ENCODE peak calls at places on chromosomes 6 and 20, in five cellular contexts. B is H1, X is neuronal stem cell, S is H9, J is mesenchymal stem cell. T is an unnamed sample.
A peak's percentile ranks its signal among the peaks of the same experiment; 100 is the strongest.

GRCh38 chr20:2709205-2709981 is 16.8 kb downstream of the EBF4 start:
- DNase-seq in J (no peak), X (no peak), S (peak; percentile 30), B (no peak), T (no peak)

GRCh38 chr20:42740191-42740870 is 449.4 kb downstream of the PTPRT start:
- DNase-seq in B (no peak), S (no peak), X (no peak), J (no peak), T (no peak)

GRCh38 chr6:105601541-105602174 is 198.8 kb upstream of the PREP start:
- DNase-seq in J (peak; percentile 98), S (no peak), X (no peak), B (no peak), T (peak; percentile 76)

GRCh38 chr6:9708600-9708999 is 706.3 kb downstream of the TFAP2A start:
- DNase-seq in S (no peak), B (no peak), J (no peak), X (no peak), T (peak; percentile 21)

GRCh38 chr6:167422934-167423333 is 98.0 kb downstream of the TTLL2 start:
- DNase-seq in J (no peak), B (no peak), X (no peak), S (peak; percentile 20), T (no peak)

GRCh38 chr20:24675651-24676352 is 206.4 kb downstream of the SYNDIG1 start:
- DNase-seq in B (no peak), S (no peak), J (no peak), X (no peak), T (no peak)

GRCh38 chr6:17478223-17478907 is 85.0 kb downstream of the CAP2 start:
- DNase-seq in B (no peak), S (no peak), J (peak; percentile 54), X (no peak), T (peak; percentile 67)

GRCh38 chr6:82442320-82442719 is 78.7 kb downstream of the TPBG start:
- DNase-seq in J (no peak), X (no peak), S (no peak), B (no peak), T (no peak)

GRCh38 chr20:64192406-64192805 is 28.2 kb downstream of the MYT1 start:
- DNase-seq in J (no peak), S (peak; percentile 62), X (peak; percentile 29), B (peak; percentile 74), T (no peak)

GRCh38 chr6:85580878-85581267 is 12.8 kb downstream of the SNX14 start:
- DNase-seq in S (peak; percentile 58), J (peak; percentile 41), X (no peak), B (no peak), T (no peak)

GRCh38 chr20:43300887-43301286 is 111.2 kb upstream of the PTPRT start:
- DNase-seq in S (no peak), X (no peak), B (no peak), J (no peak), T (no peak)

GRCh38 chr6:101296184-101296583 is 97.3 kb upstream of the GRIK2 start:
- DNase-seq in S (no peak), J (no peak), B (no peak), X (no peak), T (no peak)

GRCh38 chr6:53313784-53314382 is 34.9 kb downstream of the ELOVL5 start:
- DNase-seq in B (no peak), X (no peak), S (no peak), J (peak; percentile 87), T (no peak)

GRCh38 chr20:22006306-22006705 is 300.8 kb downstream of the PAX1 start:
- DNase-seq in B (no peak), S (no peak), J (no peak), X (no peak), T (no peak)

GRCh38 chr6:164095056-164095455 is 680.5 kb downstream of the QKI start:
- DNase-seq in S (no peak), X (no peak), B (no peak), J (no peak), T (no peak)

GRCh38 chr20:50996901-50997830 is 25.7 kb downstream of the KCNG1 start:
- DNase-seq in J (peak; percentile 64), B (no peak), S (no peak), X (no peak), T (no peak)

GRCh38 chr6:132964101-132964867 is 149.9 kb downstream of the RPS12 start:
- DNase-seq in J (peak; percentile 58), X (no peak), S (no peak), B (no peak), T (no peak)

GRCh38 chr6:12077021-12077420 is 64.9 kb downstream of the HIVEP1 start:
- DNase-seq in S (no peak), B (no peak), J (no peak), X (no peak), T (no peak)

GRCh38 chr6:8736046-8736877 is 300.9 kb upstream of the SLC35B3 start:
- DNase-seq in S (no peak), J (no peak), X (no peak), B (no peak), T (no peak)

GRCh38 chr6:104256547-104257144 is 603.1 kb downstream of the HACE1 start:
- DNase-seq in B (no peak), X (no peak), J (no peak), S (no peak), T (no peak)

GRCh38 chr6:90374201-90374600 is 77.6 kb upstream of the BACH2 start:
- DNase-seq in B (no peak), J (no peak), S (no peak), X (no peak), T (peak; percentile 86)

GRCh38 chr20:59567585-59568508 is 36.5 kb upstream of the PHACTR3 start:
- DNase-seq in X (no peak), B (no peak), J (no peak), S (no peak), T (no peak)

DNA sequence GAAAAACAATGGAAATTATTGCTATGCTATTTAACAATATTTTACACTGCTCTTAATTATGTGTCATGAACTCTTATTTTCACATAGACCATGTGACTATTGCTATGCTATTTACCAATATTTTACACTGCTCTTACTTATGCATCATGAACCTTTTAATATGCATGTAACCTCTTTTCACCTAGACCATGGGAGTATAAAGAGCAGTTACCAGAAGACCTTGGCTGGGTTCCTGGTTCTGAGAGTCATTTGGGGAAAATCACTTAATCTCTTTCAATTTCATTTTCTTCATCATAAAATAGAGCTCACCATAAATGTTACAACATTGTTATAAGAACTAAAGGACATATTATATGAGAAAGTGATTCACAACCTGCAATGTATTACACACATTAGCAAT is 223.7 kb upstream of the RNF217 start:
- DNase-seq in X (no peak), B (no peak), S (no peak), J (no peak), T (no peak)
- H2BK12ac ChIP-seq in X (no peak overlapping the region), B (no peak overlapping the region), S (no peak overlapping the region), J (no peak overlapping the region), T (no peak overlapping the region)

GRCh38 chr6:40640591-40641293 is 53.6 kb upstream of the LRFN2 start:
- DNase-seq in S (no peak), B (no peak), J (no peak), X (no peak), T (no peak)
- H2BK12ac ChIP-seq in S (no peak overlapping the region), B (peak overlapping the region; percentile 2), J (no peak overlapping the region), X (no peak overlapping the region), T (no peak overlapping the region)

GRCh38 chr6:156589281-156589680 is 187.9 kb upstream of the ARID1B start:
- DNase-seq in B (no peak), X (no peak), S (no peak), J (peak; percentile 39), T (peak; percentile 10)

GRCh38 chr6:156587751-156588301 is 189.4 kb upstream of the ARID1B start:
- DNase-seq in J (no peak), B (no peak), S (no peak), X (no peak), T (no peak)

GRCh38 chr6:156593127-156593526 is 184.1 kb upstream of the ARID1B start:
- DNase-seq in X (no peak), B (no peak), J (no peak), S (no peak), T (no peak)

GRCh38 chr6:156593893-156594292 is 183.3 kb upstream of the ARID1B start:
- DNase-seq in X (no peak), B (no peak), S (no peak), J (no peak), T (no peak)

DNA sequence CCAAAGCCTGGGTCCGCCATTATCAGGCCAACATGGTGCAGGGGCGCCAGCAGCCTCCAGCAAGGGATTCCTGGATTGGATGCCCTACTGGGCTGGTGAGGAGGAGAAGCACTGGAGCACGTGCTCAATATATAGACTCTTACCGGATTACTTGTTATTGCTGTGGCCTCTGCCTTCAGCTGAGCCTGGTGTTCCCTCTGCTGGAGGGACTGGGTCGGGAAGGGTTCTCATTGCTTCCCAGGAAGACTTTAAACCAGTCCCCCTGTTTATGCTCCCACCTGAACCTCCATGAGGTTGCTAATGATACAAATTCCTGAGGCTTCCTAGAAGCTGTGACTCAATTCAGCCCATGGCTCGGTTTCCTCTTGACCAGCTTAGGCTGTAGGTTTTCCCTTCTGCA is 186.7 kb upstream of the ARID1B start:
- DNase-seq in X (no peak), J (no peak), B (no peak), S (no peak), T (no peak)
- H2BK12ac ChIP-seq in X (no peak overlapping the region), J (no peak overlapping the region), B (no peak overlapping the region), S (no peak overlapping the region), T (no peak overlapping the region)

GRCh38 chr6:35583893-35584688 is 71.4 kb upstream of the TULP1 start:
- DNase-seq in J (peak; percentile 75), S (peak; percentile 56), X (peak; percentile 66), B (peak; percentile 74), T (peak; percentile 82)

GRCh38 chr6:35582315-35582714 is 69.6 kb upstream of the TULP1 start:
- DNase-seq in S (no peak), B (no peak), J (no peak), X (no peak), T (no peak)

GRCh38 chr6:35585688-35586087 is 73.0 kb upstream of the TULP1 start:
- DNase-seq in B (no peak), X (no peak), J (no peak), S (no peak), T (no peak)

GRCh38 chr6:35586542-35586941 is 73.8 kb upstream of the TULP1 start:
- DNase-seq in X (no peak), J (no peak), B (no peak), S (no peak), T (peak; percentile 76)

DNA sequence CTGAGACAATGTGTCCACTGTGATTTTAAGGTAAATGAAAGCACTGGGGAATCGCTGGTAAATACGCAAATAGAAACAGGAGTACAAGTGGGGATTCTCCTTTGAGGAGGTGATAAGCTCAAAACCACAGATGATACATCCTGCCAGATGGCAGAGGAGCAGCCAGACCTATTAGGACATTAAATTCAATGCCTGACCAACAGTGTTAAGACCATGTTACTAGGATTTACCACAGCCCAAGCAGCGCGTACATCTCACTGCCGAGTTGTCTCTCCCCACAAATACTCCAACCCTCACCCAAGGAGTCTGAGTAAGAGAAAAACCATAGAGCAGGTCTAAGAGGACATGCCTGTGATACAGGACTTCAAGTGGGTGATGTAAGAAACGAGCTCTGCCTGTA is 68.9 kb upstream of the TULP1 start:
- DNase-seq in S (no peak), X (no peak), J (peak; percentile 64), B (peak; percentile 26), T (no peak)
- H2BK12ac ChIP-seq in S (no peak overlapping the region), X (no peak overlapping the region), J (no peak overlapping the region), B (no peak overlapping the region), T (no peak overlapping the region)

T was measured in trophoblast cell.